ENCODE peak calls at places on chromosomes 1 and 21, in five cellular contexts. M is heart left ventricle, Y is transverse colon, H is lower leg skin, Z is K562. I is an unnamed sample.
A peak's percentile ranks its signal among the peaks of the same experiment; 100 is the strongest.

GRCh38 chr1:55702064-55702463 is 486.9 kb upstream of the USP24 start:
- DNase-seq in Y (no peak), M (no peak), H (no peak), Z (peak; percentile 9), I (no peak)

GRCh38 chr1:248841702-248842395 is 3.8 kb downstream of the ZNF672 start:
- DNase-seq in Z (peak; percentile 77), M (no peak), Y (peak; percentile 44), H (peak; percentile 82), I (no peak)

GRCh38 chr1:15919316-15919715 is 56.6 kb downstream of the ZBTB17 start:
- DNase-seq in M (no peak), Z (no peak), Y (no peak), H (no peak), I (no peak)

GRCh38 chr1:68331117-68331865 is 99.0 kb upstream of the WLS start:
- DNase-seq in H (no peak), Z (no peak), Y (no peak), M (no peak), I (no peak)

GRCh38 chr1:204513117-204513716 is 3.0 kb upstream of the MDM4 start:
- DNase-seq in Y (no peak), Z (no peak), H (no peak), M (no peak), I (no peak)

GRCh38 chr1:117928881-117929339 is 511 bp downstream of the GDAP2 start:
- DNase-seq in H (peak; percentile 89), Y (peak; percentile 67), M (peak; percentile 58), Z (peak; percentile 86), I (peak; percentile 28)

GRCh38 chr1:2358072-2358471 is 33.3 kb downstream of the MORN1 start:
- DNase-seq in M (no peak), Z (no peak), H (peak; percentile 58), Y (no peak), I (no peak)

GRCh38 chr1:28412731-28413130 is 43.2 kb downstream of the PHACTR4 start:
- DNase-seq in H (no peak), Y (no peak), Z (peak; percentile 77), M (no peak), I (no peak)

GRCh38 chr1:5975133-5975880 is 16.9 kb downstream of the NPHP4 start:
- DNase-seq in H (no peak), M (no peak), Y (peak; percentile 53), Z (peak; percentile 29), I (peak; percentile 36)

GRCh38 chr1:160116277-160117147 is 953 bp downstream of the ATP1A2 start:
- DNase-seq in Z (no peak), H (no peak), Y (no peak), M (peak; percentile 58), I (no peak)

GRCh38 chr21:37460196-37460595 is 93.6 kb downstream of the DYRK1A start:
- DNase-seq in H (no peak), M (no peak), Y (no peak), Z (peak; percentile 72), I (no peak)

GRCh38 chr21:33189237-33189636 is 40.5 kb upstream of the IFNAR2 start:
- DNase-seq in Y (no peak), M (no peak), H (no peak), Z (no peak), I (no peak)

GRCh38 chr1:11653616-11654570 is at the start of gene FBXO2:
- DNase-seq in Z (peak; percentile 54), H (no peak), Y (peak; percentile 33), M (no peak), I (no peak)

GRCh38 chr1:26015358-26015757 is 6.2 kb upstream of the EXTL1 start:
- DNase-seq in Y (peak; percentile 44), Z (no peak), H (no peak), M (no peak), I (no peak)

GRCh38 chr1:10225573-10225972 is 15.2 kb downstream of the KIF1B start:
- DNase-seq in Z (no peak), M (no peak), Y (no peak), H (no peak), I (no peak)

GRCh38 chr1:231750818-231751623 is 124.4 kb downstream of the DISC1 start:
- DNase-seq in Z (no peak), H (no peak), M (no peak), Y (no peak), I (no peak)

GRCh38 chr1:36159614-36160387 is 3.8 kb downstream of the MAP7D1 start:
- DNase-seq in Z (no peak), Y (no peak), M (no peak), H (no peak), I (no peak)

GRCh38 chr1:157566484-157567300 is 14.4 kb upstream of the FCRL5 start:
- DNase-seq in Y (no peak), H (no peak), M (no peak), Z (no peak), I (no peak)

GRCh38 chr1:165124772-165125171 is 231.7 kb downstream of the LMX1A start:
- DNase-seq in Y (no peak), Z (no peak), M (no peak), H (no peak), I (no peak)

GRCh38 chr1:94986783-94987182 is 59.9 kb upstream of the CNN3 start:
- DNase-seq in Z (no peak), M (no peak), H (no peak), Y (no peak), I (no peak)

GRCh38 chr21:36454079-36454478 is 25.8 kb downstream of the CLDN14 start:
- DNase-seq in H (no peak), Z (no peak), M (no peak), Y (no peak), I (no peak)

GRCh38 chr1:156282143-156282478 is 514 bp downstream of the SMG5 start:
- DNase-seq in M (no peak), Z (no peak), H (no peak), Y (no peak), I (no peak)

GRCh38 chr1:35845766-35846165 is 37.2 kb upstream of the AGO1 start:
- DNase-seq in Z (no peak), M (peak; percentile 29), H (no peak), Y (no peak), I (no peak)

GRCh38 chr1:3547055-3548005 is 64.0 kb downstream of the MEGF6 start:
- DNase-seq in M (no peak), H (no peak), Y (no peak), Z (no peak), I (no peak)

GRCh38 chr1:200620273-200621131 is at the start of gene KIF14:
- DNase-seq in Y (peak; percentile 95), H (peak; percentile 98), M (peak; percentile 92), Z (peak; percentile 99), I (peak; percentile 96)
- TF ChIP-seq POLR2A in Y (no peak), H (no peak), M (no peak), Z (peak; percentile 94), I (peak; percentile 48)

DNA sequence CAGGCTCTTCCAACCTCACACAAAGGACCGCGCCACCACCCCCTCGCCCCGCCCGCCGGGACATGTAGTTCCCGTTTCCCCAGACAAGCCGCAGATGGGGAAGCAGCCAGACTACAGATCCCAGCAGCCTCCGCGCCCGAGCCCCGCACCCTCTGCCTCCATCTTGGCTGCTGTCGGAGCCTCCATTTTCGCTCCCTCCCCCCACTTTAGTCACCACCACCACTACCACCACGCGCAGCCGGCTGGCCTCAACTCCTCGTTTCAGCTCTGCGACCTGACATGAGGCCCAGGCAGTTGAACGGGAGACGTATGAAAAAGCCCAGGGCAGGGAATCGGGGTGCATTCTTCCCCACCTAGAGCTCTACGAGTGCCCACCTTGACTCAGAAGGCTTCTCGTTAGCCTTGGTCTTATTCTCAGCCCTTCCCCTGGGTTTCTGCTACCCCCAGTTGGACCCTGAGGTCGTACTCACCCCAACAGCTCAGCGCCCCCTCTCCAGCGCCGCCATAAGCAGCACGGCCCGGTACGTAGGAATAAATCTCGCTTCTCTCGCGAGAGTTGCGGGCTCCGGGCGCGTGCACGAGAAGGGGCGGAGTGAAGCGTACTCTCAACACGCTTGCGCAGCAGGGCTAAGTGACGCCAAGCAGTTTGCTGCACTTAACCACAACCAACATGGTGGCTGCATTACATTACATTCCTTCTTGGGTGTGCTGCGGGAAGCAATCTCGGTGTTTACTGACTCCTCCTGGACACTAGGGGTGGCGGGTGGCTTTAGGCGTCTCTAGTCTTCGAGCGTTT is at the start of gene CSDE1:
- DNase-seq in M (peak; percentile 97), Y (peak; percentile 98), Z (peak; percentile 99), H (peak; percentile 99), I (peak; percentile 69)
- TF ChIP-seq POLR2A in M (no peak), Y (peak; percentile 92), Z (peak; percentile 99), H (no peak), I (peak; percentile 74)

GRCh38 chr1:46673749-46674182 is 2.1 kb downstream of the TEX38 start:
- DNase-seq in M (no peak), Z (peak; percentile 67), H (no peak), Y (no peak), I (peak; percentile 40)
- TF ChIP-seq POLR2A in M (no peak), Z (no peak), H (no peak), Y (no peak), I (no peak)

GRCh38 chr21:26965091-26965566 is 1.8 kb downstream of the ADAMTS5 start:
- DNase-seq in M (no peak), Y (no peak), Z (no peak), H (peak; percentile 88), I (no peak)

GRCh38 chr21:26965567-26966359 is 1.1 kb downstream of the ADAMTS5 start:
- DNase-seq in Z (no peak), M (peak; percentile 40), H (peak; percentile 86), Y (peak; percentile 21), I (no peak)

GRCh38 chr21:26964379-26964778 is 2.5 kb downstream of the ADAMTS5 start:
- DNase-seq in Z (no peak), H (peak; percentile 94), M (peak; percentile 46), Y (peak; percentile 35), I (no peak)

GRCh38 chr21:26966360-26966977 is 419 bp downstream of the ADAMTS5 start:
- DNase-seq in H (no peak), M (no peak), Y (no peak), Z (no peak), I (no peak)

DNA sequence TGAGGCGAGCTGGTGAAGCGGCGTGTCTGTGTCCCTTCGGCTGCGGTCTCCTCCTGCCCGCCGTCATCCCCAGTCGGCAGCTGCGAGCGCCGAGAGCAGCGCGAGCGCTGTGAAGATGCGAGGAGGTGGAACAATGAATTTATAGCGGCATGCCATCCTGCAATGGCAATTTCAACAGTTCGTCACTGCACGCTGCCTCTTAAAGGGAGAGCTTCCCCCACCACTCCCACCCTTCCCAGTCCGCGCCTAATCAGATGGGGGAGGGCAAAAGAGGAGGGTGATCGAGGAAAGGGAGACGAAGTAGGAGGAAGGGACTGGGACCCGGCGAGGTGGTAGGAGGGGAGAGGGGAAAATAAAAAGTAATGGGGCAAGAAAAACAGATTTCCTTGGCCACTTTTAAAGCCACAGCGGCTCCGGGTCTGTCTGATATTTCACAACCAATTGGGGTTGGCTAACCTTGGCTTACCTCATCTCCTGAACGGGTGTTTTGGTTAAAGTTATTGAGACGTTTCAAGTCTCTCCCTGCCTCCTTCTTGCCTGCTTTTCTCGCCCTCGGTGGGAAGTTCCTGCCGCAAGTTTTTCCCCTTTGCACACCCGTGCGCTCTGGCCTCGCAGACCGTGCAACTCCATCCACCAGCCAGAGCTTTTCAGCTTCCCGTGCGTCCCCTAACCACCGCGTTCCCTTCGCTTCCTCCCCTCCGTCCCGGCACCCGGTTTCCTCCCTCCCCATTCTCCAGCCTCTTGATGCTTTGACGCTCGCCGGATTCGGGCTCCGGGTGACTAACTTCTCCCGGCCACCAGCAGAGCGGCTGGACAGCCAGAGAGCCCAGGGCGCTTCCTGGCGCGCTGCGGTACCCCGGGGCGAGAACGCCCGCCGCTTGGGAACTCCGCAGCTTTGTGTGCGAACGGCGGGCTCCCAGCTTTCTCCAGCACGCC is at the start of gene ADAMTS5:
- DNase-seq in M (peak; percentile 50), Y (peak; percentile 15), H (peak; percentile 91), Z (no peak), I (peak; percentile 84)
- TF ChIP-seq POLR2A in M (no peak), Y (peak; percentile 35), H (no peak), Z (no peak), I (peak; percentile 82)